ENCODE peak calls at places on chromosome 15, in seven cellular contexts. O, W, L, K, U, D and H are unnamed samples.

GRCh38 chr15:80785335-80785734 is 6.2 kb downstream of the CEMIP start:
- DNase-seq in O (peak), W (no peak), L (no peak), K (no peak), U (no peak), D (no peak), H (no peak)

GRCh38 chr15:89462198-89462912 is 34.0 kb downstream of the RHCG start:
- DNase-seq in O (peak), W (no peak), L (no peak), K (no peak), U (no peak), D (peak), H (no peak)

GRCh38 chr15:80606571-80606970 is 88.5 kb upstream of the ABHD17C start:
- DNase-seq in O (no peak), W (no peak), L (no peak), K (no peak), U (no peak), D (peak), H (no peak)

GRCh38 chr15:33094336-33094735 is 100.2 kb downstream of the FMN1 start:
- DNase-seq in O (peak), W (no peak), L (no peak), K (no peak), U (no peak), D (no peak), H (peak)

GRCh38 chr15:41955807-41956525 is 16.4 kb downstream of the EHD4 start:
- DNase-seq in O (no peak), W (no peak), L (no peak), K (peak), U (peak), D (peak), H (no peak)

GRCh38 chr15:64045774-64046346 is 425 bp downstream of the DAPK2 start:
- DNase-seq in O (no peak), W (peak), L (no peak), K (peak), U (no peak), D (no peak), H (no peak)

GRCh38 chr15:69794643-69795461 is 302.9 kb downstream of the TLE3 start:
- DNase-seq in O (peak), W (no peak), L (no peak), K (peak), U (peak), D (peak), H (peak)

GRCh38 chr15:45376967-45377629 is 1.2 kb downstream of the GATM start:
- DNase-seq in O (no peak), W (no peak), L (no peak), K (no peak), U (peak), D (no peak), H (no peak)

GRCh38 chr15:79977431-79977940 is 6.5 kb upstream of the BCL2A1 start:
- DNase-seq in O (peak), W (no peak), L (no peak), K (no peak), U (no peak), D (peak), H (no peak)

GRCh38 chr15:73856458-73857192 is 16.7 kb upstream of the TBC1D21 start:
- DNase-seq in O (no peak), W (no peak), L (no peak), K (peak), U (no peak), D (no peak), H (no peak)

GRCh38 chr15:38768970-38769369 is 204.4 kb upstream of the RASGRP1 start:
- DNase-seq in O (peak), W (peak), L (peak), K (peak), U (peak), D (peak), H (peak)

GRCh38 chr15:38769492-38769891 is 204.9 kb upstream of the RASGRP1 start:
- DNase-seq in O (no peak), W (no peak), L (no peak), K (no peak), U (no peak), D (no peak), H (no peak)
- H2AK5ac ChIP-seq in O (peak), W (no peak), L (no peak), K (no peak), U (no peak), D (no peak), H (no peak)

DNA sequence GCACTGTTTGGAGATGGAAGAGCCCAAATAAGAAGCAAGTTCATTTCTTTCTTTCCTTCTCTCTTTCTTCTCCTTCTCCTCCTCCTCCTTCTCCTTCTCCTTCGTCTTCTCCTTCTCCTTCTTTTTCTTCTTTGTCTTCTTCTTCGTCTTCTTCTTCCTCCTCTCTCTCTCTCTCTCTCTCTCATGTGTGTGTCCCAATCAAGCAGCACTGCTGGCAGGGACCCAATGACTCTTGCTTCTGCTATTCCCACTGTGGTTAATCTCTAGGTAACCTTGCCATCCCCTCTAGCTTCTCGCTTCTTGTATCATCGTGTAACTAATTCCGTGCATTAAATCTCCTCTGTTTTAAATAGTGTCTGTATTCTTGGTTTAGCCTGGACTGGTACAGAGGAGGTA is 26.1 kb upstream of the ZNF280D start:
- DNase-seq in O (peak), W (no peak), L (no peak), K (no peak), U (no peak), D (no peak), H (peak)
- H2AK5ac ChIP-seq in O (peak), W (no peak), L (no peak), K (no peak), U (no peak), D (no peak), H (no peak)

DNA sequence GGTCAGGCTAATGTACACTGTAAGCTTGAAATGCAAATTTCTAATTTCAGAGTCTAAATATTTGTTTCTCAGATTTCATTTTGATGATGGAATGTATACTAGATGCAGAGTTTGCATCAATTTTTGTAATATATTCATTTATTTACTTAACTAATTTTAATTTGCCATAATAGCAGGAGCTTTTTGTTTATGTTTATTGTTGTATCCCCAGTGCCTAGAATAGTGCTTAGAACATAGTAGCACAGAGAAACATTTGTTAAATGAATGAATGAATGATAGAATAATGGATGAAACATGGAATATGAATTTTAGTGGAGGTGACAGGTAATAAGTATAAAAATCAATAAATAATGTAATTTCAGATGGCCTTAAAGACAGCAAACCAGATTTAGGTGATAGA is 5.2 kb upstream of the GALK2 start:
- DNase-seq in O (no peak), W (no peak), L (no peak), K (no peak), U (no peak), D (no peak), H (no peak)
- H2AK5ac ChIP-seq in O (no peak), W (no peak), L (no peak), K (no peak), U (no peak), D (no peak), H (no peak)

GRCh38 chr15:75544273-75544862 is 34.7 kb downstream of the PTPN9 start:
- DNase-seq in O (no peak), W (no peak), L (no peak), K (no peak), U (no peak), D (no peak), H (no peak)

GRCh38 chr15:75538376-75538775 is 40.7 kb downstream of the PTPN9 start:
- DNase-seq in O (no peak), W (no peak), L (no peak), K (no peak), U (no peak), D (no peak), H (no peak)

GRCh38 chr15:75545066-75545465 is 34.0 kb downstream of the PTPN9 start:
- DNase-seq in O (no peak), W (no peak), L (no peak), K (no peak), U (no peak), D (no peak), H (no peak)

DNA sequence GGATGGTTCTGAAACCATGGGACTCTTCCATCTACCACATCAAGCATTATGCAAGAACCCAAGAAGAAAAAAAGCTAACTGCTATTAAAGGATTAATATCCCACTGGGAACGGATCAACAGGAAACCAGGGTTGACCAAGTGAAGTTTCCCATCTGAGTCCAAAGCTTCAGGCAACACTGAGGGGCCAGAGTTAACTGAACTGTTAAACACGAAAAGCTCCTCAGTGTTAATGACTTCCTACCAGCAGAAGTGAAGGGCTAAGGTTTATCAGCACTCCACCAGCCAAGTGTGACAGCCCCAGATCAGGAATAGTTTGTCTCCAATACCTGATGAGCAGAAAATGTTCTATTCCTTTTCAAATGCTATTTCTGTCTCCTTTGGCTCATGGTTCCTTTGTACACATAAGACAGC is 36.7 kb downstream of the PTPN9 start:
- DNase-seq in O (no peak), W (no peak), L (no peak), K (no peak), U (peak), D (no peak), H (peak)
- H2AK5ac ChIP-seq in O (no peak), W (no peak), L (no peak), K (no peak), U (no peak), D (no peak), H (no peak)

DNA sequence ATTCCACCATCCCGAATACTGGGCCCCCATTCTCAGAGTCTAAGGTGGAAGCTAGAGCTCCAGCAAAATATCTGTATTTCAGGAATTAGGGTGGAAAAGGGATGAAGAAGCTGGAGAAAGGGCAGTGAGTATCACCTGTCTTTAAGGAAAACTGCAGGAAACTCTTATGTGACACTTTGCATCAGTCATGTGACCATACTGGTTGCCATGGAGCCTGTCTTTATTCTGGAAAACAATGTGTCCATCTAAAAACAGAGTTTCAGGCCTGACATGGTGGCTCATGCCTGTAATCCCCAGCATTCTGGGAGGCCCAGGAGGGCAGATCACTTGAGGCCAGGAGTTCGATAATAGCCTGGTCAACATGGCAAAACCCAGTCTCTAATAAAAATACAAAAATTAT is 52.9 kb upstream of the FSIP1 start:
- DNase-seq in O (no peak), W (no peak), L (no peak), K (no peak), U (peak), D (peak), H (peak)
- H2AK5ac ChIP-seq in O (no peak), W (no peak), L (no peak), K (no peak), U (no peak), D (no peak), H (peak)

DNA sequence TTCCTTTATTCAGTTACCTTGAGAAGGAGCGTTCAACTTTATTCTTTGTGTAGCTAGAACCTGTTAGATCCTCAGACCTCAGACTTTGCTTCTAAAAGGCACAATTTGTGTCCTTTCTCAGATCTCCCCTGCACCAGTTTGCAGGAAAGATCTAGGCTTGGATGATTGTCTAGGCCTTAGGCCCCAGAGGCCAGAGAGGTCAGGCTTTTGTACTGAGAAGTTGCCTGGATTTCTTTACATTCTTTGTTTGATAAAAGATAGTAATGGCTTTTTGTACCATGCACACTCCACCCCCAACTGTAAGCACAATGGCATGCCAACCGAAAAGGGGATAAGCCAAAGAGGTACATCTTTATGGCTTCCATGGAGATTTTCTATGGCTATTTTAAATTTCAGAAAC is 719.6 kb upstream of the NR2F2 start:
- DNase-seq in O (no peak), W (peak), L (no peak), K (no peak), U (no peak), D (no peak), H (no peak)
- H2AK5ac ChIP-seq in O (no peak), W (no peak), L (no peak), K (no peak), U (no peak), D (no peak), H (no peak)

GRCh38 chr15:65431731-65432130 is 9.0 kb upstream of the IGDCC4 start:
- DNase-seq in O (no peak), W (no peak), L (no peak), K (no peak), U (no peak), D (no peak), H (no peak)

GRCh38 chr15:65434201-65434600 is 11.5 kb upstream of the IGDCC4 start:
- DNase-seq in O (no peak), W (no peak), L (no peak), K (no peak), U (no peak), D (no peak), H (no peak)
- H2AK5ac ChIP-seq in O (no peak), W (no peak), L (no peak), K (no peak), U (no peak), D (no peak), H (no peak)